ENCODE peak calls at places on chromosome 13, in six cellular contexts. K, O, N, C, L and F are unnamed samples.

GRCh38 chr13:106087201-106087600 is 448.3 kb downstream of the EFNB2 start:
- DNase-seq in L (no peak), K (peak), O (no peak), C (no peak), N (no peak), F (no peak)

GRCh38 chr13:77353980-77354379 is 27.1 kb upstream of the MYCBP2 start:
- DNase-seq in L (no peak), C (no peak), O (no peak), K (no peak), N (no peak), F (no peak)

GRCh38 chr13:112968380-112968909 is 569 bp upstream of the MCF2L start:
- DNase-seq in O (no peak), L (no peak), N (peak), K (peak), C (no peak), F (no peak)

GRCh38 chr13:51071493-51071892 is 39.6 kb downstream of the C13orf42 start:
- DNase-seq in N (no peak), L (no peak), K (no peak), O (no peak), C (no peak), F (no peak)

GRCh38 chr13:67259208-67259607 is 29.1 kb upstream of the PCDH9 start:
- DNase-seq in K (no peak), N (no peak), O (no peak), C (no peak), L (no peak), F (no peak)

GRCh38 chr13:91804724-91805123 is 406.3 kb downstream of the GPC5 start:
- DNase-seq in C (no peak), O (no peak), L (no peak), K (no peak), N (no peak), F (no peak)

GRCh38 chr13:111034811-111035210 is 80.3 kb upstream of the ARHGEF7 start:
- DNase-seq in L (no peak), C (no peak), O (peak), K (no peak), N (no peak), F (no peak)

GRCh38 chr13:48156466-48156865 is 61.6 kb upstream of the MED4 start:
- DNase-seq in K (peak), N (no peak), C (peak), L (no peak), O (no peak), F (no peak)

GRCh38 chr13:52461265-52461664 is 6.0 kb downstream of the CKAP2 start:
- DNase-seq in L (no peak), N (no peak), C (no peak), K (no peak), O (no peak), F (no peak)

GRCh38 chr13:99392126-99392805 is 85.1 kb upstream of the GPR183 start:
- DNase-seq in O (no peak), L (no peak), C (no peak), N (no peak), K (no peak), F (no peak)

GRCh38 chr13:33322474-33322827 is 36.9 kb upstream of the STARD13 start:
- DNase-seq in O (peak), L (peak), K (no peak), N (no peak), C (no peak), F (no peak)

GRCh38 chr13:27977476-27978300 is 8.6 kb upstream of the CDX2 start:
- DNase-seq in O (no peak), C (peak), L (no peak), N (peak), K (peak), F (no peak)

GRCh38 chr13:34748561-34748960 is 193.5 kb upstream of the NBEA start:
- DNase-seq in N (no peak), K (no peak), O (no peak), C (no peak), L (no peak), F (no peak)

GRCh38 chr13:108595416-108596257 is 33.8 kb upstream of the MYO16 start:
- DNase-seq in N (no peak), K (no peak), L (no peak), C (peak), O (peak), F (no peak)

GRCh38 chr13:76754414-76754813 is 131.8 kb downstream of the KCTD12 start:
- DNase-seq in C (no peak), L (no peak), O (peak), N (no peak), K (no peak), F (no peak)

GRCh38 chr13:109998808-109999528 is 212.6 kb upstream of the IRS2 start:
- DNase-seq in N (no peak), L (peak), O (peak), C (no peak), K (no peak), F (no peak)

GRCh38 chr13:49214917-49215376 is 5.2 kb upstream of the MLNR start:
- DNase-seq in N (no peak), L (no peak), K (peak), O (peak), C (peak), F (no peak)

GRCh38 chr13:33745370-33746324 is 72.3 kb upstream of the RFC3 start:
- DNase-seq in C (no peak), L (no peak), K (no peak), O (no peak), N (no peak), F (no peak)

GRCh38 chr13:32824671-32825070 is 191.6 kb upstream of the KL start:
- DNase-seq in C (no peak), N (no peak), K (no peak), L (peak), O (peak), F (no peak)

GRCh38 chr13:113883314-113883811 is 19.5 kb upstream of the GAS6 start:
- DNase-seq in O (no peak), N (no peak), K (no peak), C (no peak), L (no peak), F (no peak)

GRCh38 chr13:44908712-44909111 is 80.6 kb downstream of the NUFIP1 start:
- DNase-seq in L (no peak), N (no peak), O (no peak), C (no peak), K (no peak), F (no peak)

GRCh38 chr13:85724554-85725432 is 74.4 kb downstream of the SLITRK6 start:
- DNase-seq in L (no peak), N (no peak), O (no peak), K (peak), C (no peak), F (no peak)

GRCh38 chr13:21625366-21625765 is 21.4 kb upstream of the MICU2 start:
- DNase-seq in C (no peak), L (no peak), O (peak), N (no peak), K (no peak), F (no peak)

GRCh38 chr13:26037302-26037701 is 14.5 kb downstream of the SHISA2 start:
- DNase-seq in K (no peak), O (peak), N (no peak), C (peak), L (no peak), F (peak)
- TF ChIP-seq CTCF in K (no peak), O (peak), N (no peak), C (peak), L (peak), F (peak)

GRCh38 chr13:107138987-107139386 is 571.0 kb upstream of the ARGLU1 start:
- DNase-seq in L (no peak), O (no peak), K (no peak), N (no peak), C (no peak), F (no peak)

GRCh38 chr13:107141767-107142166 is 573.8 kb upstream of the ARGLU1 start:
- DNase-seq in K (no peak), O (no peak), L (no peak), N (no peak), C (no peak), F (no peak)

GRCh38 chr13:107138468-107138867 is 570.5 kb upstream of the ARGLU1 start:
- DNase-seq in K (no peak), O (no peak), L (no peak), C (no peak), N (no peak), F (no peak)

GRCh38 chr13:107144432-107144831 is 576.5 kb upstream of the ARGLU1 start:
- DNase-seq in O (peak), L (no peak), K (no peak), C (no peak), N (no peak), F (no peak)
- TF ChIP-seq CTCF in O (no peak), L (no peak), K (no peak), C (no peak), N (no peak), F (peak)

GRCh38 chr13:79183231-79183630 is 222.8 kb downstream of the RBM26 start:
- DNase-seq in K (no peak), N (no peak), C (no peak), L (no peak), O (no peak), F (no peak)

GRCh38 chr13:79190932-79191331 is 215.1 kb downstream of the RBM26 start:
- DNase-seq in N (no peak), L (no peak), K (no peak), O (no peak), C (no peak), F (no peak)

GRCh38 chr13:79187917-79188699 is 217.9 kb downstream of the RBM26 start:
- DNase-seq in C (no peak), N (no peak), O (no peak), L (no peak), K (no peak), F (no peak)

GRCh38 chr13:79185580-79185979 is 220.5 kb downstream of the RBM26 start:
- DNase-seq in K (no peak), N (no peak), L (no peak), O (no peak), C (no peak), F (no peak)
- TF ChIP-seq CTCF in K (no peak), N (no peak), L (no peak), O (no peak), C (no peak), F (no peak)

GRCh38 chr13:73851104-73851503 is 283.1 kb downstream of the KLF12 start:
- DNase-seq in N (no peak), C (no peak), K (no peak), L (no peak), O (no peak), F (no peak)

GRCh38 chr13:73850104-73850898 is 283.9 kb downstream of the KLF12 start:
- DNase-seq in O (no peak), N (no peak), L (no peak), C (no peak), K (no peak), F (no peak)

GRCh38 chr13:73844986-73845385 is 289.2 kb downstream of the KLF12 start:
- DNase-seq in N (no peak), O (peak), K (no peak), L (no peak), C (no peak), F (no peak)

DNA sequence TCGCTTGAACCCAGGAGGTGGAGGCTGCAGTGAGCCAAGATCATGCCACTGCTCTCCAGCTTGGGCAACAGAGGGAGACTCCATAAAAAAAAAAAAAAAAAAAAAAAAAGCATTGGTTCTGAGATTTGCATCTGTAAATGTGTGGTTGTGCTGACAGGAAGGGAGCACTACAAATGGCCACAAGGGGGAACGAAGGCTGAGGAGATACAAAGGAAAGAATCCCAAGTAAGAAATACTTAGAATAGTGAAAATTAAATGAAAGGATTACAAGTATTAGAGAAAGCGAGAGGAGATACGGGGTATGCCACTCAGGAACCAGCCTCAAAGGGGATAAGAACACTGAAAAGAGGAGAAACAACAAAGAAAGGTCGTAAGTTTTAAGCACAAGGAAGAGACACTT is 284.9 kb downstream of the KLF12 start:
- DNase-seq in K (no peak), N (no peak), O (peak), C (peak), L (no peak), F (peak)
- TF ChIP-seq CTCF in K (no peak), N (no peak), O (peak), C (peak), L (peak), F (peak)

DNA sequence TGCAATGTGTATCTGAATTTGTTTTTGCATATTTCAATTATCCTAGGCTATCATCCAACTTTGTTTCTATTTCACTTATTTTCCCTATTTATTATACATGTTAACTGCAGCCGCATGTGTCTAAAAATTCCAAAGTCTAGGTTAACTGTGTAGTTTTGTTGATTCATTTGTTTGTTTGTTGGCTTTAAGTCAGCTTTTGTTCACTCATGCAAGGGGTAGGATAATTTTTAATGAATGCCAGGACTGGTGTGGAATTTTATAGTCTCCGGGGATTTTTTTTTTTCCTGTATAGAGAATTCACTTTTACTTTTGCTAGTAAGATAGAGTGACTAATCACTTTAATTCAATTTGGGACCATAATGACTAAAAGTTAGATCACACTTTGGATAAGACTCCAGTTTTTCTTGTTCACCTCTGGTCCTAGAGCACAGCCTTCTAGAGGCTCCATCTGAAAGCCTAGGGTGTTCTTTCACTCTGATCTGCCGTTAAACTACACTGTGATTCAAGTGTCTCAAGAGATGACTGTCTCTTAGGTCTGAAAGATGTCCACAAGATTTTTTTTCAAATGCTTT is 1690.0 kb downstream of the PCDH9 start:
- DNase-seq in N (no peak), L (peak), K (no peak), O (no peak), C (no peak), F (no peak)
- TF ChIP-seq CTCF in N (no peak), L (no peak), K (no peak), O (no peak), C (no peak), F (no peak)

GRCh38 chr13:98099627-98100026 is 43.3 kb upstream of the FARP1 start:
- DNase-seq in K (no peak), C (no peak), N (no peak), O (no peak), L (no peak), F (no peak)

GRCh38 chr13:98105929-98106336 is 37.0 kb upstream of the FARP1 start:
- DNase-seq in L (no peak), K (no peak), O (peak), N (no peak), C (no peak), F (no peak)

GRCh38 chr13:98108330-98108729 is 34.6 kb upstream of the FARP1 start:
- DNase-seq in O (no peak), K (no peak), C (no peak), L (no peak), N (no peak), F (no peak)

GRCh38 chr13:98103531-98103930 is 39.4 kb upstream of the FARP1 start:
- DNase-seq in N (no peak), O (no peak), K (no peak), L (no peak), C (no peak), F (no peak)

GRCh38 chr13:98103942-98104880 is 38.7 kb upstream of the FARP1 start:
- DNase-seq in O (peak), C (peak), N (no peak), L (no peak), K (no peak), F (no peak)
- TF ChIP-seq CTCF in O (peak), C (no peak), N (no peak), L (peak), K (no peak), F (peak)

GRCh38 chr13:71015021-71015420 is 852.0 kb downstream of the DACH1 start:
- DNase-seq in L (no peak), K (no peak), C (no peak), O (no peak), N (no peak), F (no peak)

GRCh38 chr13:71021810-71022422 is 845.1 kb downstream of the DACH1 start:
- DNase-seq in K (no peak), L (no peak), N (no peak), C (no peak), O (no peak), F (no peak)

GRCh38 chr13:71018544-71018943 is 848.5 kb downstream of the DACH1 start:
- DNase-seq in O (no peak), L (no peak), K (no peak), C (no peak), N (no peak), F (no peak)

GRCh38 chr13:71015516-71015915 is 851.5 kb downstream of the DACH1 start:
- DNase-seq in L (no peak), K (no peak), O (no peak), C (no peak), N (no peak), F (no peak)

DNA sequence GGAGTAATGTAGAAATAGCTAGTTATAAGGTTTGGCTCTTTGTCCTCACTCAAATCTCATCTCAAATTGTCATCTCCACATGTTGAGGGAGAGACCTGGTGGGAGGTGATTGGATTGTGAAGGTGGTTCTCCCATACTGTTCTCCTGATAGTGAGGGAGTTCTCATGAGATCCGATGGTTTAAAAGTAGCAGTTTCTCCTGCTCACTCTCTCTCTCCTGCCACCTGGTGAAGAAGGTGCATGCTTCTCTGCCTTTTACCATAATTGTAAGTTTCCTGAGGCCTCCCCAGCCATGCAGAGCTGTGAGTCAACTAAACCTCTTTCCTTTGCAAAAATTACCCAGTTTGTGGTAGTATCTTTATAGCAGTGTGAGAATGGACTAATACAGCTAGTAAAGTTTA is 849.4 kb downstream of the DACH1 start:
- DNase-seq in O (no peak), C (no peak), N (no peak), L (no peak), K (no peak), F (no peak)
- TF ChIP-seq CTCF in O (no peak), C (no peak), N (no peak), L (no peak), K (no peak), F (no peak)

GRCh38 chr13:57631607-57632275 is at the start of gene PCDH17:
- DNase-seq in L (no peak), K (no peak), C (peak), N (peak), O (peak), F (peak)
- TF ChIP-seq CTCF in L (no peak), K (no peak), C (no peak), N (no peak), O (no peak), F (no peak)

DNA sequence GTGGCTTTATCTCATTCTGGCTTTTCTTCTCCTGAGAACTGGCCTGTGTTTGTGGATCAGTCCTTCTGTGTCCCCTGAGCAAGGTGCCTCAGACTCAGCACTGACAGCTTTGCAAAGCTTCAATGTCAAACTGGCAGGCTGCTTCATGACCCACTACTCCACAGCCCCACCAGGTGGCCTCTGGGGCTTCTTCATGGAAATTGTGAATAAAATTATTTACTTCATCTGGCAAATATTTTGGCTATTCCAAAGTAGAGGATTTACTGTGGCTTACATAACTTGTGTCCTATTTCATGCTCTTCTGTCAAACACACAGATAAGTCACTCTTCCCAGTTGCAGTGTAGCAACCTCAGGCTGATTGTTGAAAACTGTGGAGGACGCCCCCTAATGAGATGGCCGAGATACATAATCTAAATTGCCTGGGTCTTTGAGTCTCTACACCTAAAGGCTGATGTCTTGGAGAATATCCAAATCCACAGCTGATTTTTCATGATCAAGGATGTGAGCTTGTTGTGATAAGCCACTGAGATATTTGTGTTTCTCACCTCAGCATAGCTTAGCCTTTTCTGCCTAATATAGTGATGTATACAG is 721.9 kb upstream of the SLC10A2 start:
- DNase-seq in N (no peak), K (no peak), C (peak), O (peak), L (no peak), F (peak)
- TF ChIP-seq CTCF in N (no peak), K (no peak), C (no peak), O (peak), L (no peak), F (peak)

DNA sequence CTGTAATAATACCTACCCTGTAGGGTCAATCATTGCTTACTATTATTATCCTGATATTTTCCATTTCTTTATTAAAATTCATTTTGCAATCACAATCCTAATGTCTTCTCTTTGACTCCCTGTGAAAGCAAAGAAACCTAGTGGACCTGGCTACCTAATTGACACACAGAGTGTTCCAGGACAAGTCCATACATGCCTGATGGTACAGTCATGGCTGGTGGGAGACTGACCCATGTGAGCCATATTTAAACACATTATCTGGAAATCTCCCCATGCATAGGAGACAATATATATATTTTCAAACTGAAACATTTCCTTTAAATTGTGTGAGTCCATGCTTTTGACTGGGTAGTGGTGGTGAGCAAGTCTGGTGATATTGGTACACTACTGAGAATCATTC is 230.6 kb upstream of the DACH1 start:
- DNase-seq in L (no peak), K (no peak), O (no peak), C (no peak), N (no peak), F (no peak)
- TF ChIP-seq CTCF in L (no peak), K (no peak), O (no peak), C (no peak), N (no peak), F (no peak)